ENCODE peak calls at places on chromosome X, in seven cellular contexts. X, B, R, F, Q, U and L are unnamed samples.

GRCh38 chrX:97074400-97074799 is 190.7 kb downstream of the RPA4 start:
- DNase-seq in B (no peak), U (no peak), F (no peak), X (no peak), R (no peak), Q (no peak), L (no peak)

GRCh38 chrX:20974326-20974725 is 399.9 kb upstream of the CNKSR2 start:
- DNase-seq in R (no peak), B (no peak), U (peak), X (no peak), F (no peak), Q (no peak), L (no peak)

GRCh38 chrX:10457092-10457491 is 163.3 kb downstream of the MID1 start:
- DNase-seq in F (no peak), R (no peak), U (no peak), X (no peak), Q (no peak), B (no peak), L (no peak)

GRCh38 chrX:40832723-40833122 is 97.4 kb upstream of the MED14 start:
- DNase-seq in F (no peak), U (no peak), R (no peak), B (no peak), Q (no peak), X (no peak), L (no peak)

GRCh38 chrX:106927023-106927422 is 6.8 kb downstream of the CLDN2 start:
- DNase-seq in R (no peak), F (no peak), X (no peak), B (no peak), U (no peak), Q (no peak), L (no peak)

GRCh38 chrX:150848914-150849365 is 49.5 kb downstream of the CD99L2 start:
- DNase-seq in U (peak), X (no peak), R (no peak), F (no peak), Q (peak), B (peak), L (peak)

GRCh38 chrX:68895339-68896250 is 66.8 kb downstream of the EFNB1 start:
- DNase-seq in B (no peak), R (peak), U (no peak), X (peak), F (peak), Q (peak), L (peak)

GRCh38 chrX:64176876-64177275 is 28.6 kb downstream of the AMER1 start:
- DNase-seq in X (no peak), Q (no peak), B (no peak), F (no peak), U (no peak), R (no peak), L (no peak)

GRCh38 chrX:72536542-72536941 is 36.1 kb downstream of the HDAC8 start:
- DNase-seq in Q (no peak), X (no peak), F (no peak), R (no peak), B (no peak), U (no peak), L (no peak)

GRCh38 chrX:20452487-20452886 is 185.8 kb upstream of the RPS6KA3 start:
- DNase-seq in Q (no peak), R (no peak), U (no peak), B (no peak), X (no peak), F (no peak), L (no peak)

GRCh38 chrX:24219320-24219719 is 69.8 kb downstream of the ZFX start:
- DNase-seq in R (no peak), B (no peak), U (peak), X (no peak), Q (no peak), F (no peak), L (no peak)

GRCh38 chrX:19513383-19513782 is 1.9 kb downstream of the MAP3K15 start:
- DNase-seq in U (peak), Q (no peak), F (no peak), B (no peak), R (no peak), X (no peak), L (peak)

GRCh38 chrX:25290132-25290531 is 274.4 kb upstream of the ARX start:
- DNase-seq in Q (no peak), F (no peak), X (no peak), U (no peak), B (no peak), R (no peak), L (no peak)

GRCh38 chrX:11196476-11196875 is 85.3 kb downstream of the HCCS start:
- DNase-seq in R (no peak), U (no peak), B (no peak), F (no peak), Q (no peak), X (no peak), L (no peak)

GRCh38 chrX:20498851-20499635 is 232.3 kb upstream of the RPS6KA3 start:
- DNase-seq in B (no peak), F (no peak), Q (no peak), X (no peak), R (no peak), U (no peak), L (no peak)

GRCh38 chrX:112011376-112011775 is 71.2 kb downstream of the TRPC5 start:
- DNase-seq in R (no peak), X (no peak), B (no peak), F (no peak), U (no peak), Q (no peak), L (no peak)

GRCh38 chrX:8147216-8147615 is 23.9 kb downstream of the VCX2 start:
- DNase-seq in B (no peak), R (no peak), F (no peak), Q (no peak), U (no peak), X (no peak), L (no peak)

GRCh38 chrX:72115380-72115779 is 16.3 kb downstream of the RTL5 start:
- DNase-seq in F (no peak), Q (no peak), R (peak), X (no peak), B (no peak), U (no peak), L (no peak)

GRCh38 chrX:80021611-80022010 is 7.1 kb downstream of the TBX22 start:
- DNase-seq in R (no peak), Q (no peak), F (no peak), B (no peak), U (no peak), X (no peak), L (no peak)

GRCh38 chrX:152943826-152944225 is 46.0 kb downstream of the ZNF185 start:
- DNase-seq in U (no peak), Q (no peak), X (no peak), B (no peak), R (no peak), F (no peak), L (no peak)

GRCh38 chrX:152945021-152945979 is 47.4 kb downstream of the ZNF185 start:
- DNase-seq in Q (no peak), B (no peak), X (no peak), U (no peak), F (no peak), R (no peak), L (no peak)

GRCh38 chrX:152937236-152937635 is 39.4 kb downstream of the ZNF185 start:
- DNase-seq in R (no peak), B (no peak), F (no peak), X (no peak), U (no peak), Q (no peak), L (no peak)

GRCh38 chrX:152946681-152947080 is 47.2 kb downstream of the PNMA5 start:
- DNase-seq in F (no peak), X (no peak), Q (no peak), U (no peak), B (no peak), R (no peak), L (no peak)

GRCh38 chrX:152941328-152942111 is 43.7 kb downstream of the ZNF185 start:
- DNase-seq in Q (peak), R (peak), B (peak), F (peak), U (peak), X (peak), L (peak)
- TF ChIP-seq CTCF in Q (peak), R (peak), B (peak), F (peak), U (peak), X (peak), L (peak)

DNA sequence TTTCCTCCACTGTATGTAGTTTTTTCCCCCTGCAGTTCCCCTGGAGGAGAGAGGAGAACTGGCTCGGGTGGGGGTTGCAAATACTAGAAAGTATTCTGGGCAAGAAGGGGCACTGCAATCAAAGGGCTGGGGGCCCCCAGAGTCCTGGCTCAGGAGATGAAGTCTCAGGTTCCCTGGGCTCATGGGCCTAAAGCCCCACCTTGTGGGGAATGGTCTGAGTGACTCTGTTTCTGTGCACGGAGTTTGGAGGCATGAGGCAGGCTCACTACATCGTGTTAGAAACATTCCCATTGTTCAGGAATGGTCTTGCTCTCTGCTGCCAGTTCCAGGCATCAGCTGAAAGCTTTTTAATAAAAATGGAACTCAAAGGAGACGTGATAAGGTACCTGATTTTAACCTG is 122.5 kb downstream of the TMEM164 start:
- DNase-seq in Q (no peak), X (no peak), F (no peak), U (no peak), R (peak), B (no peak), L (no peak)
- TF ChIP-seq CTCF in Q (peak), X (no peak), F (no peak), U (peak), R (peak), B (no peak), L (no peak)

GRCh38 chrX:108001218-108001814 is 19.1 kb upstream of the TEX13B start:
- DNase-seq in Q (no peak), U (peak), X (no peak), F (no peak), R (peak), B (no peak), L (peak)
- TF ChIP-seq CTCF in Q (peak), U (peak), X (no peak), F (no peak), R (peak), B (peak), L (peak)

DNA sequence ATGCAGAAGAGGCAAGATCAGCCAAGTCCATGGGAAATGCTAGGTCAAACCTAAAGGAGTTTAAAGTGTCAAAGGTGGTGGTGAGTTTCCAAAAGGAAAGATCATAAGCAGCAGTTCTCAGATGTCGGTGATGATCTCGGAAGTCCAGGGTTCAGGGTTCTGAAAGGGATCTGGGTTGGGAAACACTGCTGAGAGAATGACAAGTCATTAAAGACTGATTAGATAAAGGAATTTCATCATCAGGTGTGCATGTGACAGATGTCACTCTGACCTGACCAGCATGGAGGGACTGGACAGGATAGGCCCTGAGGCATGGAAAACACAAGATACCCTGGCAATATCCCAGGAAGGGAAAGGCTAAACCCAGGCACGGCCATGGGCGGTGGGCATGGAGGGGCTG is 195.7 kb upstream of the TBL1X start:
- DNase-seq in F (no peak), U (no peak), X (no peak), R (no peak), Q (no peak), B (no peak), L (no peak)
- TF ChIP-seq CTCF in F (no peak), U (no peak), X (no peak), R (no peak), Q (no peak), B (no peak), L (no peak)

GRCh38 chrX:57453901-57454300 is 137.9 kb upstream of the ZXDB start:
- DNase-seq in B (no peak), Q (no peak), X (no peak), F (no peak), U (peak), R (peak), L (peak)
- TF ChIP-seq CTCF in B (no peak), Q (peak), X (no peak), F (peak), U (peak), R (peak), L (peak)

GRCh38 chrX:101595739-101596419 is 21.9 kb downstream of the ARMCX6 start:
- DNase-seq in X (no peak), U (peak), B (no peak), R (peak), Q (no peak), F (peak), L (peak)
- TF ChIP-seq CTCF in X (peak), U (peak), B (peak), R (peak), Q (peak), F (peak), L (peak)